ENCODE peak calls at places on chromosome 17, in seven cellular contexts. J is NCI-H1105 treated with DMSO at 0.1 percent for 48 hours, Y is hypothalamus, T is dorsolateral prefrontal cortex, C is GOT3, U is HS-5, X is cardiac septum. N is an unnamed sample.

GRCh38 chr17:41352597-41353366 is 2.2 kb upstream of the KRT33A start:
- DNase-seq in J (peak), Y (no peak), T (no peak), C (no peak), U (no peak), X (no peak), N (no peak)

GRCh38 chr17:36514856-36515255 is 19.8 kb downstream of the MYO19 start:
- DNase-seq in J (no peak), Y (no peak), T (no peak), C (no peak), U (no peak), X (peak), N (no peak)

GRCh38 chr17:59513934-59514841 is 51.2 kb upstream of the DHX40 start:
- DNase-seq in J (peak), Y (no peak), T (peak), C (no peak), U (no peak), X (no peak), N (peak)

GRCh38 chr17:76872221-76872873 is 4.1 kb downstream of the MGAT5B start:
- DNase-seq in J (no peak), Y (no peak), T (no peak), C (peak), U (peak), X (no peak), N (no peak)

GRCh38 chr17:32490101-32490482 is 3.3 kb downstream of the CDK5R1 start:
- DNase-seq in J (no peak), Y (no peak), T (no peak), C (no peak), U (no peak), X (no peak), N (peak)

GRCh38 chr17:8315740-8316217 is 5.7 kb downstream of the ARHGEF15 start:
- DNase-seq in J (no peak), Y (no peak), T (no peak), C (no peak), U (no peak), X (no peak), N (no peak)

GRCh38 chr17:80362428-80363119 is 52.4 kb upstream of the ENDOV start:
- DNase-seq in J (no peak), Y (no peak), T (no peak), C (no peak), U (no peak), X (peak), N (no peak)

GRCh38 chr17:82795615-82796014 is 43.8 kb downstream of the TBCD start:
- DNase-seq in J (no peak), Y (no peak), T (no peak), C (no peak), U (no peak), X (no peak), N (no peak)

GRCh38 chr17:33140413-33141099 is 148.9 kb downstream of the SPACA3 start:
- DNase-seq in J (peak), Y (no peak), T (no peak), C (no peak), U (no peak), X (no peak), N (peak)

N was measured in NCI-H1092.